ENCODE peak calls at places on chromosomes 16 and 17, in four cellular contexts. V, X, F and K are unnamed samples. For H3K9me3 and H3K27me3, the result is how much of the 10 kb centered on the place peaks cover.

GRCh38 chr17:41540921-41541625 is 13.0 kb upstream of the KRT19 start:
- DNase-seq in X (peak), F (peak), V (no peak), K (no peak)

GRCh38 chr17:30220414-30220813 is 15.1 kb downstream of the SLC6A4 start:
- DNase-seq in F (no peak), V (no peak), X (no peak), K (no peak)

GRCh38 chr17:15273141-15273793 is 8.1 kb upstream of the PMP22 start:
- DNase-seq in F (peak), V (no peak), X (no peak), K (peak)

GRCh38 chr17:74244128-74244527 is 29.9 kb upstream of the DNAI2 start:
- DNase-seq in F (no peak), X (no peak), V (no peak), K (no peak)

GRCh38 chr17:62653002-62653830 is 25.7 kb downstream of the MRC2 start:
- DNase-seq in F (peak), X (peak), V (peak), K (peak)

GRCh38 chr17:74531231-74531761 is at the start of gene CD300LB:
- DNase-seq in V (no peak), X (peak), F (no peak), K (no peak)

GRCh38 chr16:75317101-75317522 is 65.7 kb upstream of the BCAR1 start:
- DNase-seq in X (no peak), V (no peak), F (peak), K (no peak)

GRCh38 chr17:73705594-73705993 is 61.3 kb upstream of the SDK2 start:
- DNase-seq in V (peak), X (no peak), F (peak), K (no peak)

GRCh38 chr17:31857920-31858646 is 961 bp downstream of the COPRS start:
- DNase-seq in V (no peak), F (peak), X (peak), K (no peak)

GRCh38 chr17:44084131-44084538 is 13.6 kb downstream of the G6PC3 start:
- DNase-seq in F (peak), V (no peak), X (no peak), K (no peak)

GRCh38 chr16:55391760-55392375 is 67.9 kb downstream of the IRX6 start:
- DNase-seq in F (no peak), X (no peak), V (no peak), K (no peak)

GRCh38 chr17:72702998-72703397 is 389.5 kb downstream of the SLC39A11 start:
- DNase-seq in F (no peak), V (no peak), X (no peak), K (no peak)

GRCh38 chr17:5580974-5581373 is 3.3 kb downstream of the NLRP1 start:
- DNase-seq in V (no peak), X (no peak), F (no peak), K (no peak)

GRCh38 chr16:20383106-20384029 is 21.2 kb downstream of the PDILT start:
- DNase-seq in F (peak), V (peak), X (no peak), K (peak)

GRCh38 chr16:57694556-57695377 is at the start of gene DRC7:
- DNase-seq in X (no peak), F (peak), V (peak), K (no peak)

GRCh38 chr17:10268005-10268404 is 69.6 kb upstream of the GAS7 start:
- DNase-seq in F (peak), V (no peak), X (no peak), K (no peak)
- H3K9me3 ChIP-seq in F (under half), V (under half), X (under half), K (under half)

GRCh38 chr16:3087836-3088235 is 11.3 kb downstream of the ZSCAN10 start:
- DNase-seq in F (no peak), X (no peak), V (no peak), K (no peak)
- H3K27ac ChIP-seq in F (no peak), X (no peak), V (no peak), K (no peak)

GRCh38 chr17:48505788-48506187 is 25.0 kb downstream of the HOXB1 start:
- DNase-seq in V (no peak), F (peak), X (no peak), K (peak)
- H3K27me3 ChIP-seq in V (under half), F (under half), X (under half), K (under half)

DNA sequence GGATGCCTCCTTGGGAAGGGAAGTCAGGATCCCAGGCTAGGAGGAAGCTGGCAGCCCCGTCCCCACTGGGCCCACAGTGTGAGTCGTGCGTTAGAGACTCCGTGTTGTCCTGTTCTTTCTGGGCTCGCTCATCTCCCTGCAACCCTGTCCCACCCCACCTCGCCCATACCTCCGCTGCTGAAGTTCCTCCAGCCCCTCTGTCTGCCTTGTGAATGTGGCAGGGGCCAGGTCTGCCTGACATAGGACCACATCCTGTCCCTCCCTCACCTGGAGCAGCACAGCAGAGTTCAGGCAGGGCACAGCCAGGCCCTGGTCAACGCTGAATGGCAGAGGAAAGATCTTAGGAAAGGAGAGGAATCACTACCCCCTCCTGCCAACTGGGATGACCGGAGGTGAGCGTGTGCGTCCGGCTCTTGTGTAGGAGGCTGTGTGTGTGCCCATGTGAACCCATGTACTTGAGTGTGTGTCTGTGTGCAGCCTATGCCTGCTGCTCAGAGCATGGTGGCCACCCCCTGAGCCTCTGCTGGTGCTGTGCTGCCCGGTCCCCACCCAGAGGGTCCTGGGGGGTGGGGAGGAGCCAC is 12.8 kb downstream of the KCNJ18 start:
- DNase-seq in F (no peak), X (peak), V (no peak), K (no peak)
- H3K9me3 ChIP-seq in F (under half), X (under half), V (under half), K (under half)

DNA sequence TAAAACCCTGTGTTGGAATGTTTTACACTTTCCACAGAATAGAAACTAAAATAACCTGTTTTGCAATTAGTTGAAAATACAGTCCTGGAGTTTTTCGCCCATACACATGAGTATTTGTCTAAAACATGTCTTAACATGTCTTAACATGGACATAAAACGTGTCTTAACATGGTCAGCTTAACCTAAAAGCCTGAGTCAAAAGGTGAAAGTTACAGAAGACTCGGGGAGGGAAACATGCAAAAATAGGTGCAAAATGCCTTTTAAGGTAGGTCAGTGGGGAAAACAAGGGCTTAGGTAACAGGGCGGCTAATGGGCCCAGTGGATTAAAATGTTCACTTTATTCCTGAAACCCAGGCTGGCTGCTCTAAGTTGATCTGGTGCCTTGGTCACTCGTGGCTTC is 56.1 kb upstream of the RBL2 start:
- DNase-seq in F (no peak), X (no peak), V (no peak), K (no peak)
- H3K27ac ChIP-seq in F (no peak), X (no peak), V (no peak), K (no peak)